ENCODE peak calls at places on chromosomes 3 and 15, in ten cellular contexts. G is activated CD4-positive, alpha-beta T cell treated with anti-CD3 and anti-CD28 coated beads, Interleukin-2, amount 50 U/mL, for 1 hour; V is upper lobe of left lung; X is SK-N-DZ; C is adipocyte; T is stimulated activated CD8-positive, alpha-beta memory T cell treated with anti-CD3 and anti-CD28 coated beads, Interleukin-12 subunit alpha, Interleukin-12 subunit beta, amount 100 ng/mL, for 4 hours; H is ovary; B is NCI-H774; M is HFFc6; K is HFF-Myc. I is an unnamed sample.

GRCh38 chr3:155019576-155019975 is 60.5 kb upstream of the MME start:
- DNase-seq in B (no peak), V (peak; percentile 35), K (no peak), H (no peak), C (peak; percentile 23), T (no peak), M (peak; percentile 69), X (no peak), G (no peak), I (peak; percentile 33)

GRCh38 chr3:169946336-169946735 is 20.3 kb upstream of the SEC62 start:
- DNase-seq in V (peak; percentile 30), K (no peak), B (no peak), M (no peak), T (no peak), G (no peak), C (no peak), H (no peak), X (no peak), I (no peak)

GRCh38 chr3:13378155-13378554 is 42.0 kb downstream of the NUP210 start:
- DNase-seq in K (no peak), X (no peak), C (peak; percentile 20), G (no peak), H (no peak), M (no peak), B (no peak), T (no peak), V (no peak), I (no peak)

GRCh38 chr3:12334786-12335185 is 45.9 kb downstream of the PPARG start:
- DNase-seq in X (no peak), G (no peak), B (no peak), V (no peak), H (no peak), C (no peak), T (no peak), M (no peak), K (no peak), I (no peak)

GRCh38 chr15:64619880-64620839 is 155.2 kb downstream of the RBPMS2 start:
- DNase-seq in V (no peak), M (peak; percentile 52), C (peak; percentile 58), T (no peak), K (no peak), H (no peak), G (no peak), X (no peak), B (no peak), I (no peak)

GRCh38 chr15:44788748-44789147 is 52.4 kb downstream of the TRIM69 start:
- DNase-seq in C (no peak), H (no peak), B (no peak), X (no peak), T (peak; percentile 10), V (no peak), G (peak; percentile 9), M (no peak), K (no peak), I (no peak)

GRCh38 chr15:71743861-71744382 is 66.4 kb upstream of the NR2E3 start:
- DNase-seq in K (no peak), X (peak; percentile 48), T (no peak), B (peak; percentile 35), M (peak; percentile 46), V (peak; percentile 38), C (peak; percentile 87), G (peak; percentile 61), H (peak; percentile 73), I (no peak)

GRCh38 chr3:129260606-129261005 is 11.2 kb downstream of the COPG1 start:
- DNase-seq in H (no peak), X (no peak), G (no peak), K (no peak), B (no peak), V (no peak), C (no peak), M (no peak), T (no peak), I (no peak)

GRCh38 chr3:60536420-60536819 is 714.8 kb downstream of the FHIT start:
- DNase-seq in C (no peak), V (no peak), K (no peak), X (no peak), G (no peak), M (no peak), H (no peak), B (peak; percentile 24), T (no peak), I (no peak)

GRCh38 chr3:193211984-193212383 is 29.0 kb upstream of the PLAAT1 start:
- DNase-seq in V (no peak), K (no peak), X (no peak), B (no peak), C (no peak), T (no peak), H (no peak), M (no peak), G (no peak), I (no peak)

GRCh38 chr3:52093751-52094525 is 37.6 kb upstream of the DUSP7 start:
- DNase-seq in G (no peak), M (peak; percentile 48), B (no peak), X (no peak), K (peak; percentile 33), C (peak; percentile 41), V (no peak), H (peak; percentile 3), T (no peak), I (no peak)

GRCh38 chr3:157999246-157999645 is 107.0 kb downstream of the SHOX2 start:
- DNase-seq in X (no peak), B (peak; percentile 79), K (no peak), V (no peak), T (no peak), H (no peak), M (no peak), C (no peak), G (no peak), I (no peak)

GRCh38 chr3:115927210-115927609 is 303.9 kb downstream of the GAP43 start:
- DNase-seq in C (no peak), T (no peak), M (no peak), B (no peak), V (no peak), X (no peak), K (no peak), H (no peak), G (no peak), I (no peak)

GRCh38 chr3:197206913-197207312 is 91.5 kb downstream of the DLG1 start:
- DNase-seq in X (no peak), V (no peak), H (no peak), G (no peak), B (no peak), K (no peak), T (no peak), C (no peak), M (no peak), I (no peak)